ENCODE peak calls at places on chromosomes 2 and 18, in four cellular contexts. E, D, G and Z are unnamed samples.

GRCh38 chr18:5107990-5108389 is 89.1 kb downstream of the AKAIN1 start:
- DNase-seq in G (no peak), D (no peak), E (peak; percentile 61), Z (no peak)

GRCh38 chr2:145919507-145919906 is 1399.6 kb upstream of the ZEB2 start:
- DNase-seq in E (no peak), D (no peak), G (no peak), Z (no peak)

GRCh38 chr2:37985333-37985732 is 60.2 kb downstream of the RMDN2 start:
- DNase-seq in G (no peak), E (no peak), D (no peak), Z (no peak)

GRCh38 chr2:86825728-86826386 is 35.1 kb upstream of the CD8A start:
- DNase-seq in G (no peak), D (no peak), E (no peak), Z (no peak)

GRCh38 chr2:23658466-23658942 is 268.4 kb downstream of the ATAD2B start:
- DNase-seq in G (peak; percentile 46), E (no peak), D (no peak), Z (no peak)

GRCh38 chr18:5841518-5841917 is 53.8 kb downstream of the TMEM200C start:
- DNase-seq in E (no peak), G (no peak), D (no peak), Z (no peak)

GRCh38 chr2:75142081-75142480 is 57.2 kb downstream of the TACR1 start:
- DNase-seq in E (no peak), G (no peak), D (no peak), Z (no peak)

GRCh38 chr2:9907402-9907801 is 44.1 kb upstream of the GRHL1 start:
- DNase-seq in D (no peak), E (no peak), G (no peak), Z (no peak)

GRCh38 chr2:71895320-71896161 is 252.1 kb downstream of the CYP26B1 start:
- DNase-seq in E (no peak), G (no peak), D (no peak), Z (no peak)

GRCh38 chr2:238906936-238907716 is 59.2 kb downstream of the TWIST2 start:
- DNase-seq in G (no peak), E (no peak), D (no peak), Z (no peak)

DNA sequence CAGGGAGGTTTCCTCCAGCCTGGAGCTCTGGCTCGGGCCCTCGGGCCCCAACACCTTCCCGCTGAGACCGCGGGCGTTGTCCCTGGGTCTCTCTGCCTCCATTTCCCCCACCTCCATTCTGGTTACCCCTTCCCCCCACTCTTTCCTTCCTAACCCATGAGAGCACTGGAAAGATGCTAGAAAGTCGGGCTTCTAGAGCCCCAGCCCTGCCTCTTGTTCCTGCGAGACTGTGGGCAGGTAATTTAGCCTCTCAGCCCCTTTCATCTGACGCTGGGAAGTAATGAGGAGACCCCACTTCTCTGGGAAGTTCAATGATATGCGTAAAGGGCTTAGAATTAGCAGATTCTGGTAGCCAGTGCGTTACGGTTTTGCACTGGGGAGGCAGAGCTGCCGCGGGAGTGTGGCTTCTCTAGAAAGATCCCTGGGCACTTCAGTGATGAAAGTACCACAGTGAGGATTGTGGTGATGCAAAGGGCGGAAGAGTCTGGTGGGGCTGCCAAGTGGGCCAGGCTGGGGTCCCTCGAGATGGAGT is 16.2 kb upstream of the ECEL1 start:
- DNase-seq in D (no peak), E (no peak), G (no peak), Z (no peak)
- H3K27me3 ChIP-seq in D (peaks cover 10% of the 10 kb centered on the region), E (peaks cover 36% of the 10 kb centered on the region), G (no peaks in the 10 kb centered on the region), Z (peaks cover 17% of the 10 kb centered on the region)

GRCh38 chr18:48137354-48138208 is 207.1 kb upstream of the SMAD2 start:
- DNase-seq in E (no peak), D (no peak), G (no peak), Z (no peak)

GRCh38 chr18:48136051-48136543 is 205.6 kb upstream of the SMAD2 start:
- DNase-seq in G (peak; percentile 26), E (peak; percentile 35), D (no peak), Z (no peak)

GRCh38 chr18:48138211-48138610 is 207.8 kb upstream of the SMAD2 start:
- DNase-seq in G (no peak), D (no peak), E (no peak), Z (no peak)

GRCh38 chr18:48135436-48135966 is 205.0 kb upstream of the SMAD2 start:
- DNase-seq in D (no peak), G (no peak), E (no peak), Z (no peak)

DNA sequence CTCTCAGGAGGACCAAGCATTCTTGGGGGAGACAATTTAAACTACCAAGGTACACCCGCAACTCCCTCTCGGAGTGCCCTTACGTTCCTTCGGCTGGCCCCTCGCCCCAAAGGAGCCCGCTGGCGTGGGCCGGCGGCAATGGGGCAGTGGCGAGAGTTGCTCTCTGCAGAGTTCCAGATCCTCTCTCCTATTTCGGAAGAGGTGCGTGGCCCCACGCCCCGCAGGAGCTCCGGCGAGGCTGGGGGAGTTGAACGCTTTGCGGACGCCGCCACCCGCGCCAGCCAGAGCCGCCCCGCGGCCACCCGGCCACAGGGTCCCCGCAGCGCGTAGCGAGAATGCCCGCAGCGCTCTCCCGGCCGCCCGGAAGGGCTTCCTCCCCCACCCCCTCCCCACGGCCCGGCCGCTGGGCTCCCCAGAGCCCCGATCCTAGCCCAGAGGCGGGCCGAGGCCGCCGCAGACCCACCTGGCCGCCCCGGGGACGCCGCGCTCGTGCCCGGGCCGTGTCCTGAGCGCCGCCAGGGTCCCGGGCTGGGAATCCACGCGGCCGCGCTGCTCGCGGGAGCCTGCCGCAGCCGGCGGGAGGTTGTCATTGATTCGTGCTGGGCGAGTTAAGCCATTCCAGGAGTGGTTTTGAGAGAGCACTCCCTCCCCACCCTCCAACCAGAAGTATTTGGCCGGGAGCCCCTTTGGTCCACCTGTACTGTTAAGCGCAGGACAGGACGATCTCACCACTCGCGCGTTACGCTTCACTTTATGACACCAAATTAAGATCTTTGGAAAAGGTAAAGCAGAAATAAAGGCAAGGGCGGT is 206.3 kb upstream of the SMAD2 start:
- DNase-seq in G (no peak), E (peak; percentile 28), D (no peak), Z (no peak)
- H3K4me3 ChIP-seq in G (peak overlapping the region; percentile 69), E (peak overlapping the region; percentile 43), D (peak overlapping the region; percentile 24), Z (peak overlapping the region; percentile 61)

DNA sequence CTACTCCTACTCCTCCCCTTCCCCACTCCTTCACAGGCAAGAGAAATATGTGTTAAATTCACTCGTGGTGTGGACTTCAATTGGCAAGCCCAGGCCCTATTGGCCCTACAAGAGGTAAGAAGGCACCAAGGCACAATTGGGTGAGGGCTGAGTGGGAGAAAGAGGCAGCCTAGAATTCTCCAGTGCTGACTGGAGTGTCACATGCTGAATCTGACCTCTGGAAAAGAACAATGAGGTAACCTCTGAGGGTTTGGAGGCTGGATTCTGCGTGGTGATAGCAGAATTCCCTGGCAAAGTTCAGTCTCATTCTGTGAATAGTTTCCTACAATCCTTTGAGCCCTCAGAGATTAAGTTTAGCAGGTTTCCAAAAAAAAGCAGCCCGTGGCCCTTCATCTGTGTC is 6.9 kb downstream of the CENPA start:
- DNase-seq in E (no peak), D (no peak), G (no peak), Z (no peak)
- H3K27me3 ChIP-seq in E (no peaks in the 10 kb centered on the region), D (no peaks in the 10 kb centered on the region), G (no peaks in the 10 kb centered on the region), Z (no peaks in the 10 kb centered on the region)

GRCh38 chr2:11377915-11378649 is 33.6 kb upstream of the ROCK2 start:
- DNase-seq in E (no peak), D (no peak), G (no peak), Z (no peak)
- H3K4me3 ChIP-seq in E (no peak overlapping the region), D (no peak overlapping the region), G (peak overlapping the region; percentile 20), Z (no peak overlapping the region)

GRCh38 chr2:7796200-7796563 is 879.0 kb downstream of the RNF144A start:
- DNase-seq in G (no peak), E (no peak), D (no peak), Z (no peak)

GRCh38 chr2:7795358-7796199 is 878.4 kb downstream of the RNF144A start:
- DNase-seq in G (no peak), E (no peak), D (no peak), Z (no peak)

GRCh38 chr2:7803515-7803914 is 878.3 kb upstream of the ID2 start:
- DNase-seq in D (no peak), E (no peak), G (no peak), Z (no peak)

GRCh38 chr2:7801212-7801611 is 880.6 kb upstream of the ID2 start:
- DNase-seq in G (no peak), D (peak; percentile 25), E (no peak), Z (no peak)
- H3K27me3 ChIP-seq in G (no peaks in the 10 kb centered on the region), D (no peaks in the 10 kb centered on the region), E (no peaks in the 10 kb centered on the region), Z (no peaks in the 10 kb centered on the region)

GRCh38 chr2:53859354-53860159 is at the start of gene GPR75:
- DNase-seq in D (peak; percentile 41), G (peak; percentile 25), E (peak; percentile 32), Z (no peak)
- H3K4me3 ChIP-seq in D (no peak within 1 kb of the TSS), G (peak within 1 kb of the TSS; percentile 46), E (no peak within 1 kb of the TSS), Z (peak within 1 kb of the TSS; percentile 52)

DNA sequence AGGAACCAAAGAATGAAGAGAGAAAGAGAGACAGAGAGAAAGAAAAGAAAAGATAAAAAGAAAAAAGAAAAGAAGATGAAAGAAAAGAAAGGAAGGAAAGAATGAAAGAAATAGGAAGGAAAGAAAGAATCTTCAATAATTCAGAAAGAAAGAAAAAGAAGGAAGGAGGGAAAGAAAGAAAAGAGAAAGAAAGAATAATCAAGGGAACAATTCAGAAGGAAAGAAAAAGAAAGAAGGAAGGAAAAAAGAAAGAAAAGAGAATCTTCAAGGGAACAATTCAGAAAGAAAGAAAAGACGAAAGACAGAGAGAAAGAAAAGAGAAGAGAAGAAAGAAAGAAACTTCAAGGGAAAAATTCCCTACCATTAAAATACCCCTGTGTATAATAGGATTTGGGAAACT is 5.6 kb upstream of the KCTD1 start:
- DNase-seq in D (no peak), G (no peak), E (no peak), Z (no peak)
- H3K27me3 ChIP-seq in D (peaks cover 19% of the 10 kb centered on the region), G (no peaks in the 10 kb centered on the region), E (peaks cover 66% of the 10 kb centered on the region), Z (peaks cover 23% of the 10 kb centered on the region)

GRCh38 chr2:236903978-236904377 is 181.7 kb upstream of the COPS8 start:
- DNase-seq in G (no peak), E (no peak), D (no peak), Z (no peak)
- H3K4me3 ChIP-seq in G (no peak overlapping the region), E (no peak overlapping the region), D (no peak overlapping the region), Z (no peak overlapping the region)

DNA sequence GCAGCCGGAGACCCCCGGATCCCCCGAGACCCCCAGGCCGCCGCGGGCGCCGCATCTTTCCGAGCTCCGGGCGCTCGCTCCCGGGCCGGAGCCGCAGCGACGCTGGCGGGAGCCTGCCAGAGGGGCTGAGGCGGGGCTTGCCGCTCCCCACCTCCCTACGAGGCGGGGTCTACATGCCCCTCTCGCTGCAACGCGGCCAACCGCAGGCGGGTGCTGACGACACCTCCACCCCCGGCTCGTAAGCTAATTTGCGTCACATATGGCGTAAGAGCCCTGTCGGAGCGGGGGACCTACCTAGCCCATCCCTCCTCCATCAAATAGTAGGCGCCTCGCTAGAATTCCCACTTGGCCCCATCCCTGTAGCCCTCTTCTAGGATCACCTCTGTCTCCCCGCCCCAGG is at the start of gene PTPRN:
- DNase-seq in G (no peak), E (no peak), D (peak; percentile 87), Z (no peak)
- H3K27me3 ChIP-seq in G (peaks cover 18% of the 10 kb centered on the region), E (peaks cover 75% of the 10 kb centered on the region), D (no peaks in the 10 kb centered on the region), Z (no peaks in the 10 kb centered on the region)